ENCODE peak calls at places on chromosomes 7 and 10, in eight cellular contexts. T is naive thymus-derived CD8-positive, alpha-beta T cell; E is AG08395; J is cerebellar cortex; W is heart right ventricle; Q is A549; V is hypothalamus; C is HS-5. S is an unnamed sample.

GRCh38 chr10:107733328-107733727 is 568.8 kb upstream of the SORCS1 start:
- DNase-seq in E (peak), W (no peak), J (no peak), Q (no peak), C (peak), T (no peak), V (no peak), S (no peak)

GRCh38 chr7:13639416-13639815 is 350.1 kb downstream of the ETV1 start:
- DNase-seq in E (no peak), V (no peak), J (no peak), T (no peak), C (no peak), Q (no peak), W (no peak), S (no peak)

GRCh38 chr7:152624218-152624617 is 51.7 kb downstream of the XRCC2 start:
- DNase-seq in C (no peak), V (no peak), E (no peak), Q (no peak), T (no peak), W (no peak), J (no peak), S (no peak)

GRCh38 chr10:62907470-62908212 is 91.5 kb upstream of the EGR2 start:
- DNase-seq in W (no peak), T (no peak), V (no peak), J (no peak), E (no peak), Q (no peak), C (no peak), S (no peak)

GRCh38 chr10:72308320-72308987 is 34.7 kb downstream of the DDIT4 start:
- DNase-seq in C (peak), W (peak), V (no peak), T (no peak), E (peak), Q (no peak), J (peak), S (no peak)

GRCh38 chr7:19991936-19992335 is 218.5 kb upstream of the TMEM196 start:
- DNase-seq in V (no peak), J (no peak), C (no peak), T (no peak), W (no peak), Q (no peak), E (no peak), S (no peak)

GRCh38 chr10:102468683-102469082 is 17.3 kb upstream of the C10orf95 start:
- DNase-seq in T (no peak), Q (no peak), W (no peak), E (no peak), V (no peak), J (no peak), C (no peak), S (no peak)

GRCh38 chr7:154338709-154339108 is 286.5 kb downstream of the DPP6 start:
- DNase-seq in T (no peak), Q (no peak), J (no peak), V (no peak), E (no peak), C (no peak), W (no peak), S (no peak)